ENCODE peak calls at places on chromosomes 4 and X, in five cellular contexts. N is K562, T is HCT116, G is GM12878, D is H1. S is an unnamed sample.

GRCh38 chr4:110165382-110166285 is 32.8 kb downstream of the ELOVL6 start:
- DNase-seq in N (peak), T (peak), G (no peak), D (no peak), S (no peak)

GRCh38 chr4:83107636-83108035 is 6.9 kb downstream of the PLAC8 start:
- DNase-seq in N (no peak), T (no peak), G (no peak), D (no peak), S (no peak)

GRCh38 chrX:13044441-13044840 is at the start of gene FAM9C:
- DNase-seq in N (no peak), T (no peak), G (no peak), D (no peak), S (no peak)

GRCh38 chr4:40856836-40857362 is 107.1 kb downstream of the NSUN7 start:
- DNase-seq in N (peak), T (no peak), G (no peak), D (peak), S (no peak)

GRCh38 chr4:121199742-121200561 is 35.8 kb upstream of the TNIP3 start:
- DNase-seq in N (no peak), T (no peak), G (peak), D (no peak), S (no peak)

GRCh38 chr4:42638276-42638675 is 18.6 kb downstream of the ATP8A1 start:
- DNase-seq in N (no peak), T (no peak), G (no peak), D (no peak), S (no peak)

GRCh38 chr4:40190880-40191815 is 5.7 kb upstream of the RHOH start:
- DNase-seq in N (no peak), T (no peak), G (no peak), D (no peak), S (peak)

GRCh38 chr4:99201687-99202086 is 17.4 kb downstream of the ADH6 start:
- DNase-seq in N (no peak), T (no peak), G (no peak), D (no peak), S (no peak)

GRCh38 chrX:121579016-121579760 is 531.8 kb downstream of the GLUD2 start:
- DNase-seq in N (peak), T (peak), G (peak), D (no peak), S (peak)

GRCh38 chr4:41158756-41159155 is 55.6 kb downstream of the APBB2 start:
- DNase-seq in N (no peak), T (no peak), G (no peak), D (no peak), S (no peak)

GRCh38 chr4:56026596-56026995 is 77.9 kb downstream of the CEP135 start:
- DNase-seq in N (no peak), T (peak), G (no peak), D (no peak), S (no peak)

GRCh38 chr4:93947318-93947717 is 118.8 kb downstream of the ATOH1 start:
- DNase-seq in N (no peak), T (no peak), G (no peak), D (no peak), S (no peak)

GRCh38 chr4:16176621-16177020 is 49.6 kb downstream of the TAPT1 start:
- DNase-seq in N (no peak), T (no peak), G (no peak), D (no peak), S (no peak)

GRCh38 chrX:71540801-71541545 is 8.1 kb downstream of the OGT start:
- DNase-seq in N (no peak), T (no peak), G (no peak), D (no peak), S (no peak)

GRCh38 chr4:79695848-79696247 is 287.8 kb upstream of the GK2 start:
- DNase-seq in N (no peak), T (no peak), G (no peak), D (no peak), S (no peak)

GRCh38 chr4:125323547-125324100 is 8.9 kb downstream of the FAT4 start:
- DNase-seq in N (no peak), T (no peak), G (no peak), D (no peak), S (no peak)

GRCh38 chr4:74206088-74206826 is 48.3 kb downstream of the MTHFD2L start:
- DNase-seq in N (peak), T (no peak), G (peak), D (no peak), S (no peak)

GRCh38 chr4:7472443-7473013 is 37.8 kb upstream of the PSAPL1 start:
- DNase-seq in N (no peak), T (no peak), G (no peak), D (no peak), S (no peak)

GRCh38 chr4:67393699-67394281 is 151.5 kb downstream of the CENPC start:
- DNase-seq in N (peak), T (peak), G (no peak), D (no peak), S (peak)

DNA sequence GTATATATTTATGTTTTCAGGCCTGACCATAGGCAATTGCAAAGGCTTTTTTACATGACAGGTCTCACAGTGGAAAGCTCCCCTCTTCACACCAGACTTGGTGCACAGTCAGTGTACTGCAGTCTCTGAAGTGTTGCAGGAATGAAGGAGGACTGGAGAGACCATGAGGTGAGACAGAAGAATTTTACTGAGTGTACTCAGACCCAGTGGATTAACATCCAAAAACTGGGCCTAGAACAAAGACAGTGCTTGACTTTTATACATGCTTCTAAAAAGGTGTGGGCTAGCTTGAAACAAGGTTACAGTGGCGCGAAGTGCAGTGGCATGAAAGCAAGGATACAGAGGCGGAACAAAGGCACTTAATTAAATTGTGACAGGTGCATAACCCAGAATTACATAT is 822.9 kb downstream of the RAPGEF2 start:
- DNase-seq in N (no peak), T (peak), G (no peak), D (no peak), S (no peak)
- TF ChIP-seq SP1 in N (no peak), T (no peak), G (no peak), D (no peak), S (no peak)

GRCh38 chrX:76555269-76555668 is 127.8 kb downstream of the MAGEE1 start:
- DNase-seq in N (no peak), T (no peak), G (no peak), D (no peak), S (no peak)
- H2AFZ ChIP-seq in N (no peak), T (no peak), G (no peak), D (no peak), S (no peak)

DNA sequence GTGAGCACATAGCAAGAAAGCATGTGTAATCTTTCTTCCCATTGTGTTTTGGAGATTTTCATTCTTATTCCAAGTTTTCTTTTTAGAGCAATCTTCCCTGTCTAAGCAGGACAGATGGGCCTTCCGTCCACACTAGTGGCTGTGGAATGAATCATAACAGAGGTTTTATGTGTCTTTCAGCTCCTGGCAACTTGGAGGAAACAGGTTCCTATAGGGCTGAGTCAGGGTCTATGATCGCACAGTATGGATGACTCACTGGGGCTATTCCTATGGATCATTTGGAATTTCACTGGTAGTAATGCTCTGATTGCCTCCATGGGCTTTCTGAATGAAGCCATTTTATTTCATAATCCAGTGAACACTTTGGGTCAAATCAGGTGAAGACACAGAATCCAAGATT is 51.8 kb upstream of the CBLL2 start:
- DNase-seq in N (no peak), T (peak), G (no peak), D (no peak), S (no peak)
- TF ChIP-seq SP1 in N (no peak), T (no peak), G (no peak), D (no peak), S (no peak)

DNA sequence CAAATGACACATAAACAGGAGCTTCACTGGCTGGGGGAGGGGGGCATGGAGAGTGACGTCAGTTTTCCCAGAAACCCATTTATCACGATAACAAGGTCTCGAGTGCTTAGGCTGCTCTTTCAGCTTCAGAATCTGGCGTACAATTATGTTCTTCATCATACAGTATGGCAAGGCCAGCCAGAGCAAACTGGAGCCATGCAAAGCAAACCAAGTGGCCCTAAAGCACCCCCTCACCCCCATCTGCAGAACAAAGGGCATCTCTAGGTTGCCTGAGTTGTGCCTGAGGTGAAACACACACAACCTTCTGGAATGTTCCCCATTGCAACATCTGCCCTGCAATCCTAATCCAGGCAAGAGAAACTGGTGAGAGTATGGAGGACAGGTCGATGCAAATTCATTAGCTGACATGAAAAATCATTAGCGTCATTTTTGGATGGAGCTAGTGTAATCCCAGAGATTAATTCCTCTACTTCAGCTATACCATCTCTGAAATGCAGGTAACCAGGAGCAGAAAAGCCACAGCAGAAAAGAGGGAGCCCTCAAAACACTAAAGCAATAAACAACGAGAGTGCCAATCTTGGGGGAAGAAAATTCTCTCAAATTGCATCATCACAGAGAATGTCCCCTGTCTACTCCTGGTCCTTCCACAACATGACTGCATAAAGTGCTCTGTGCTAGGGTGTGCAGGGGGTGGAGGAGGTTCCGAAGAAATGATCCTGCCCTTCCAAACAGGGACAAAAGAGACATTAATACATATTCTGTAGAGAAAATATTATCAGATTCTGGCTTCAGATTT is 1.8 kb downstream of the SEPTIN6 start:
- DNase-seq in N (peak), T (no peak), G (no peak), D (no peak), S (no peak)
- H2AFZ ChIP-seq in N (peak), T (no peak), G (no peak), D (no peak), S (no peak)

GRCh38 chr4:12500409-12500808 is 983.7 kb downstream of the RAB28 start:
- DNase-seq in N (no peak), T (no peak), G (no peak), D (no peak), S (peak)

GRCh38 chr4:12495211-12495610 is 988.9 kb downstream of the RAB28 start:
- DNase-seq in N (no peak), T (no peak), G (no peak), D (no peak), S (no peak)

DNA sequence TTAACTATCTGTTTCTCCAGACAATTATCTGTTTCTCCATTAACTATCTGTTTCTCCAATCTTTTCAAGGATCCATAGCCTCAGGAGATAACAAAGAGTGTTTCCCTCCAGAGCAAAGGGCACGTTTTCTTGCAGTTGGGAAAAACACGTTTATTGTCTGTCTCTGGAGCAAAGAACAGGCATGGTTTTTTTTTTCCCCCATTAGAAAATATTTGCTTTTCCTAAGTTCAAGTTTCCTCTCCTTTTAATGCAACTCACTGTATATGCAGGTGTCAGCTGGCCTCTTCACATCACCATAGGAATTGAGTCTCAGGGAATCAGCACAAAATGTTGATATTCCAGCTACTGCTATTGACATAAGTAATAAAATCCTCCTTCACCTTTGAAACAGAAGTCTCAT is 984.4 kb downstream of the RAB28 start:
- DNase-seq in N (no peak), T (no peak), G (no peak), D (no peak), S (peak)
- TF ChIP-seq SP1 in N (no peak), T (no peak), G (no peak), D (no peak), S (no peak)

DNA sequence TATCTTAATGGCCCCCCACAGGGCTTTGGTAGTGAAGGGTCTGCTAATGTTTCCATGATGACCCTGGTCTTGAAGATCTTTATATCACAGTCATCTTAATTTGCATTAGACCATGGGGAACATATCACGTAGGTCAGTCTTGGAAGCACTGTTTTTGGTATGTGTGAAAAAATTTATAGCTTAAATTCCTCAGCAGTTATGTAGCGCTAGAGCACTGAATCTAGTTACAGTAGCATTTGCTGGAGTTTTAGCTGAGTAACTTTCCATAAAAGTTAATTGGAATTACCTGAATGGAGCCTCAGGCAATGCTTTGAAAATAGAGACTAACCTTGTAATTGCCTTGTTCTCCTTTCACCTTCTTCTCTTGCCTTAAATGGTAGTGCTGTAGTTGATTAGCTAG is 648.8 kb downstream of the IQCM start:
- DNase-seq in N (no peak), T (no peak), G (no peak), D (no peak), S (no peak)
- H2AFZ ChIP-seq in N (no peak), T (no peak), G (no peak), D (no peak), S (no peak)

GRCh38 chr4:4995103-4995761 is 24.0 kb downstream of the CYTL1 start:
- DNase-seq in N (peak), T (peak), G (no peak), D (peak), S (peak)
- TF ChIP-seq SP1 in N (no peak), T (no peak), G (no peak), D (no peak), S (no peak)

GRCh38 chr4:86472377-86473019 is 112.6 kb upstream of the MAPK10 start:
- DNase-seq in N (no peak), T (no peak), G (no peak), D (no peak), S (no peak)
- H2AFZ ChIP-seq in N (no peak), T (no peak), G (no peak), D (no peak), S (no peak)

GRCh38 chr4:118981839-118982381 is 93.3 kb downstream of the SYNPO2 start:
- DNase-seq in N (peak), T (peak), G (no peak), D (no peak), S (peak)
- TF ChIP-seq SP1 in N (no peak), T (no peak), G (no peak), D (no peak), S (no peak)